ENCODE peak calls at places on chromosomes 2 and 18, in eight cellular contexts. X is iris pigment epithelial cell, Q is mesenteric fat pad, K is activated T-cell treated with anti-CD3 and anti-CD28 coated beads for 24 hours, V is cardiac fibroblast, E is SK-N-SH, B is NAMALWA, I is memory B cell. C is an unnamed sample.

GRCh38 chr18:48699761-48700160 is 160.9 kb downstream of the CTIF start:
- DNase-seq in E (no peak), V (no peak), B (no peak), Q (no peak), X (no peak), I (no peak), K (no peak), C (no peak)

GRCh38 chr2:227351639-227352038 is 26.6 kb downstream of the MFF start:
- DNase-seq in Q (no peak), B (no peak), V (no peak), K (no peak), I (no peak), E (no peak), X (no peak), C (no peak)

GRCh38 chr2:133966720-133967304 is 287.1 kb upstream of the MGAT5 start:
- DNase-seq in B (no peak), Q (no peak), V (no peak), X (no peak), E (no peak), K (no peak), I (no peak), C (no peak)

GRCh38 chr2:195575879-195576391 is 81.1 kb upstream of the SLC39A10 start:
- DNase-seq in E (peak), B (peak), I (peak), X (peak), Q (no peak), K (no peak), V (peak), C (no peak)

GRCh38 chr18:25587545-25587944 is 235.6 kb upstream of the ZNF521 start:
- DNase-seq in K (no peak), Q (no peak), X (no peak), E (no peak), V (no peak), B (no peak), I (no peak), C (no peak)

GRCh38 chr2:12684471-12684936 is 32.2 kb upstream of the TRIB2 start:
- DNase-seq in B (no peak), V (peak), Q (no peak), I (no peak), K (no peak), X (peak), E (no peak), C (no peak)

GRCh38 chr2:207630491-207630890 is 5.3 kb upstream of the METTL21A start:
- DNase-seq in Q (no peak), I (no peak), K (no peak), E (no peak), B (peak), X (no peak), V (no peak), C (no peak)

GRCh38 chr2:10779776-10780490 is 32.7 kb downstream of the PDIA6 start:
- DNase-seq in X (no peak), Q (peak), V (no peak), I (no peak), K (no peak), B (no peak), E (no peak), C (no peak)

GRCh38 chr2:120606931-120607330 is 128.7 kb upstream of the GLI2 start:
- DNase-seq in X (no peak), B (no peak), I (no peak), V (no peak), E (no peak), K (no peak), Q (no peak), C (no peak)

GRCh38 chr2:207884127-207884526 is 114.4 kb upstream of the FZD5 start:
- DNase-seq in V (no peak), X (no peak), K (no peak), B (no peak), Q (no peak), E (no peak), I (no peak), C (no peak)

GRCh38 chr2:151614606-151615306 is 119.5 kb downstream of the NEB start:
- DNase-seq in E (no peak), X (no peak), Q (no peak), B (no peak), I (no peak), K (no peak), V (no peak), C (peak)

GRCh38 chr2:30412392-30413321 is 34.4 kb upstream of the LCLAT1 start:
- DNase-seq in I (no peak), B (no peak), K (no peak), V (no peak), Q (no peak), X (no peak), E (peak), C (no peak)

GRCh38 chr2:240520974-240521350 is 36.8 kb downstream of the ANKMY1 start:
- DNase-seq in X (no peak), V (no peak), E (no peak), K (no peak), B (no peak), I (no peak), Q (peak), C (no peak)

GRCh38 chr2:74910245-74910644 is 48.2 kb upstream of the POLE4 start:
- DNase-seq in X (peak), E (no peak), K (no peak), Q (no peak), B (no peak), I (no peak), V (no peak), C (no peak)

GRCh38 chr18:24488824-24489493 is 28.5 kb downstream of the HRH4 start:
- DNase-seq in K (no peak), E (peak), I (peak), Q (no peak), B (peak), X (peak), V (peak), C (peak)

GRCh38 chr18:56240405-56240804 is 398.0 kb downstream of the TXNL1 start:
- DNase-seq in K (no peak), B (no peak), Q (no peak), X (peak), I (no peak), V (peak), E (no peak), C (no peak)

GRCh38 chr2:16774980-16775963 is 109.6 kb upstream of the CYRIA start:
- DNase-seq in X (peak), E (peak), I (no peak), Q (no peak), B (no peak), K (no peak), V (peak), C (no peak)

GRCh38 chr2:170530284-170530745 is 184.8 kb upstream of the SP5 start:
- DNase-seq in E (peak), K (no peak), V (peak), X (peak), B (peak), I (no peak), Q (no peak), C (no peak)

GRCh38 chr2:227818569-227819397 is 5.1 kb downstream of the CCL20 start:
- DNase-seq in B (no peak), V (no peak), X (peak), K (no peak), I (no peak), E (no peak), Q (no peak), C (no peak)

GRCh38 chr2:163595033-163595432 is 140.8 kb downstream of the FIGN start:
- DNase-seq in I (no peak), K (no peak), V (peak), B (no peak), E (no peak), X (peak), Q (no peak), C (no peak)

GRCh38 chr2:23418490-23418911 is 33.5 kb downstream of the KLHL29 start:
- DNase-seq in I (no peak), Q (no peak), K (no peak), B (no peak), E (no peak), X (peak), V (peak), C (no peak)